ENCODE peak calls at places on chromosome 2, in seven cellular contexts. One of them, this sample, is unnamed.
A peak's percentile ranks its signal among the peaks of the same experiment; 100 is the strongest.

GRCh38 chr2:187959821-187960220 is 331.9 kb upstream of the GULP1 start:
- DNase-seq in stimulated activated effector memory CD8-positive, alpha-beta T cell treated with anti-CD3 and anti-CD28 coated beads, Interleukin-12 subunit alpha, Interleukin-12 subunit beta, amount 100 ng/mL, for 72 hours: no peak
- DNase-seq in iPS-NIHi11: no peak
- DNase-seq in A172: peak; percentile 11
- DNase-seq in bronchial epithelial cell: peak; percentile 63
- DNase-seq in mesenchymal stem cell: peak; percentile 19
- DNase-seq in midbrain: no peak
- DNase-seq in this sample: no peak

GRCh38 chr2:85237849-85238570 is 89.8 kb downstream of the TGOLN2 start:
- DNase-seq in iPS-NIHi11: peak; percentile 69
- DNase-seq in stimulated activated effector memory CD8-positive, alpha-beta T cell treated with anti-CD3 and anti-CD28 coated beads, Interleukin-12 subunit alpha, Interleukin-12 subunit beta, amount 100 ng/mL, for 72 hours: no peak
- DNase-seq in mesenchymal stem cell: no peak
- DNase-seq in midbrain: no peak
- DNase-seq in A172: no peak
- DNase-seq in bronchial epithelial cell: peak; percentile 86
- DNase-seq in this sample: peak; percentile 92

GRCh38 chr2:218834685-218835084 is 3.1 kb upstream of the PRKAG3 start:
- DNase-seq in stimulated activated effector memory CD8-positive, alpha-beta T cell treated with anti-CD3 and anti-CD28 coated beads, Interleukin-12 subunit alpha, Interleukin-12 subunit beta, amount 100 ng/mL, for 72 hours: no peak
- DNase-seq in midbrain: no peak
- DNase-seq in iPS-NIHi11: peak; percentile 13
- DNase-seq in A172: peak; percentile 30
- DNase-seq in bronchial epithelial cell: no peak
- DNase-seq in mesenchymal stem cell: no peak
- DNase-seq in this sample: no peak

GRCh38 chr2:19748711-19749506 is 152.9 kb downstream of the TTC32 start:
- DNase-seq in bronchial epithelial cell: no peak
- DNase-seq in iPS-NIHi11: no peak
- DNase-seq in mesenchymal stem cell: no peak
- DNase-seq in A172: no peak
- DNase-seq in stimulated activated effector memory CD8-positive, alpha-beta T cell treated with anti-CD3 and anti-CD28 coated beads, Interleukin-12 subunit alpha, Interleukin-12 subunit beta, amount 100 ng/mL, for 72 hours: no peak
- DNase-seq in midbrain: no peak
- DNase-seq in this sample: no peak

GRCh38 chr2:240303896-240304745 is 131.3 kb upstream of the GPC1 start:
- DNase-seq in stimulated activated effector memory CD8-positive, alpha-beta T cell treated with anti-CD3 and anti-CD28 coated beads, Interleukin-12 subunit alpha, Interleukin-12 subunit beta, amount 100 ng/mL, for 72 hours: no peak
- DNase-seq in iPS-NIHi11: no peak
- DNase-seq in A172: no peak
- DNase-seq in mesenchymal stem cell: no peak
- DNase-seq in bronchial epithelial cell: no peak
- DNase-seq in midbrain: no peak
- DNase-seq in this sample: peak; percentile 15

GRCh38 chr2:145228506-145228905 is 708.6 kb upstream of the ZEB2 start:
- DNase-seq in bronchial epithelial cell: peak; percentile 2
- DNase-seq in stimulated activated effector memory CD8-positive, alpha-beta T cell treated with anti-CD3 and anti-CD28 coated beads, Interleukin-12 subunit alpha, Interleukin-12 subunit beta, amount 100 ng/mL, for 72 hours: no peak
- DNase-seq in iPS-NIHi11: no peak
- DNase-seq in mesenchymal stem cell: peak; percentile 5
- DNase-seq in A172: no peak
- DNase-seq in midbrain: no peak
- DNase-seq in this sample: no peak

GRCh38 chr2:63819765-63820717 is 21.7 kb upstream of the UGP2 start:
- DNase-seq in midbrain: peak; percentile 9
- DNase-seq in bronchial epithelial cell: peak; percentile 34
- DNase-seq in stimulated activated effector memory CD8-positive, alpha-beta T cell treated with anti-CD3 and anti-CD28 coated beads, Interleukin-12 subunit alpha, Interleukin-12 subunit beta, amount 100 ng/mL, for 72 hours: no peak
- DNase-seq in iPS-NIHi11: no peak
- DNase-seq in mesenchymal stem cell: no peak
- DNase-seq in A172: no peak
- DNase-seq in this sample: no peak

GRCh38 chr2:174577967-174578589 is 19.5 kb downstream of the WIPF1 start:
- DNase-seq in mesenchymal stem cell: peak; percentile 82
- DNase-seq in stimulated activated effector memory CD8-positive, alpha-beta T cell treated with anti-CD3 and anti-CD28 coated beads, Interleukin-12 subunit alpha, Interleukin-12 subunit beta, amount 100 ng/mL, for 72 hours: no peak
- DNase-seq in midbrain: peak; percentile 71
- DNase-seq in bronchial epithelial cell: peak; percentile 51
- DNase-seq in iPS-NIHi11: no peak
- DNase-seq in A172: peak; percentile 62
- DNase-seq in this sample: no peak

GRCh38 chr2:173537694-173538093 is 183.0 kb downstream of the CDCA7 start:
- DNase-seq in mesenchymal stem cell: no peak
- DNase-seq in stimulated activated effector memory CD8-positive, alpha-beta T cell treated with anti-CD3 and anti-CD28 coated beads, Interleukin-12 subunit alpha, Interleukin-12 subunit beta, amount 100 ng/mL, for 72 hours: no peak
- DNase-seq in midbrain: no peak
- DNase-seq in A172: no peak
- DNase-seq in iPS-NIHi11: no peak
- DNase-seq in bronchial epithelial cell: no peak
- DNase-seq in this sample: no peak

GRCh38 chr2:48824116-48824515 is 68.6 kb upstream of the LHCGR start:
- DNase-seq in stimulated activated effector memory CD8-positive, alpha-beta T cell treated with anti-CD3 and anti-CD28 coated beads, Interleukin-12 subunit alpha, Interleukin-12 subunit beta, amount 100 ng/mL, for 72 hours: no peak
- DNase-seq in bronchial epithelial cell: no peak
- DNase-seq in iPS-NIHi11: no peak
- DNase-seq in A172: no peak
- DNase-seq in midbrain: no peak
- DNase-seq in mesenchymal stem cell: no peak
- DNase-seq in this sample: no peak

GRCh38 chr2:152505495-152505906 is 170.5 kb downstream of the FMNL2 start:
- DNase-seq in A172: peak; percentile 81
- DNase-seq in iPS-NIHi11: no peak
- DNase-seq in midbrain: peak; percentile 79
- DNase-seq in stimulated activated effector memory CD8-positive, alpha-beta T cell treated with anti-CD3 and anti-CD28 coated beads, Interleukin-12 subunit alpha, Interleukin-12 subunit beta, amount 100 ng/mL, for 72 hours: no peak
- DNase-seq in bronchial epithelial cell: peak; percentile 64
- DNase-seq in mesenchymal stem cell: peak; percentile 78
- DNase-seq in this sample: no peak

GRCh38 chr2:197813093-197813787 is 8.8 kb downstream of the PLCL1 start:
- DNase-seq in bronchial epithelial cell: peak; percentile 81
- DNase-seq in stimulated activated effector memory CD8-positive, alpha-beta T cell treated with anti-CD3 and anti-CD28 coated beads, Interleukin-12 subunit alpha, Interleukin-12 subunit beta, amount 100 ng/mL, for 72 hours: no peak
- DNase-seq in mesenchymal stem cell: peak; percentile 54
- DNase-seq in iPS-NIHi11: peak; percentile 41
- DNase-seq in A172: peak; percentile 61
- DNase-seq in midbrain: no peak
- DNase-seq in this sample: peak; percentile 28

GRCh38 chr2:109343460-109343859 is 214.5 kb downstream of the SH3RF3 start:
- DNase-seq in iPS-NIHi11: no peak
- DNase-seq in mesenchymal stem cell: no peak
- DNase-seq in stimulated activated effector memory CD8-positive, alpha-beta T cell treated with anti-CD3 and anti-CD28 coated beads, Interleukin-12 subunit alpha, Interleukin-12 subunit beta, amount 100 ng/mL, for 72 hours: no peak
- DNase-seq in bronchial epithelial cell: no peak
- DNase-seq in midbrain: no peak
- DNase-seq in A172: no peak
- DNase-seq in this sample: no peak

GRCh38 chr2:98311771-98312545 is 34.3 kb upstream of the CNGA3 start:
- DNase-seq in bronchial epithelial cell: no peak
- DNase-seq in mesenchymal stem cell: no peak
- DNase-seq in iPS-NIHi11: no peak
- DNase-seq in stimulated activated effector memory CD8-positive, alpha-beta T cell treated with anti-CD3 and anti-CD28 coated beads, Interleukin-12 subunit alpha, Interleukin-12 subunit beta, amount 100 ng/mL, for 72 hours: no peak
- DNase-seq in midbrain: no peak
- DNase-seq in A172: no peak
- DNase-seq in this sample: peak; percentile 65

GRCh38 chr2:217822296-217823252 is 180.2 kb downstream of the TNS1 start:
- DNase-seq in stimulated activated effector memory CD8-positive, alpha-beta T cell treated with anti-CD3 and anti-CD28 coated beads, Interleukin-12 subunit alpha, Interleukin-12 subunit beta, amount 100 ng/mL, for 72 hours: no peak
- DNase-seq in A172: peak; percentile 57
- DNase-seq in mesenchymal stem cell: no peak
- DNase-seq in bronchial epithelial cell: peak; percentile 83
- DNase-seq in iPS-NIHi11: peak; percentile 55
- DNase-seq in midbrain: no peak
- DNase-seq in this sample: peak; percentile 40

GRCh38 chr2:196399736-196400691 is 228.6 kb upstream of the STK17B start:
- DNase-seq in mesenchymal stem cell: peak; percentile 90
- DNase-seq in stimulated activated effector memory CD8-positive, alpha-beta T cell treated with anti-CD3 and anti-CD28 coated beads, Interleukin-12 subunit alpha, Interleukin-12 subunit beta, amount 100 ng/mL, for 72 hours: no peak
- DNase-seq in bronchial epithelial cell: peak; percentile 88
- DNase-seq in midbrain: no peak
- DNase-seq in A172: peak; percentile 92
- DNase-seq in iPS-NIHi11: no peak
- DNase-seq in this sample: no peak

GRCh38 chr2:63038034-63038433 is 12.6 kb upstream of the OTX1 start:
- DNase-seq in iPS-NIHi11: no peak
- DNase-seq in A172: no peak
- DNase-seq in bronchial epithelial cell: no peak
- DNase-seq in midbrain: no peak
- DNase-seq in mesenchymal stem cell: no peak
- DNase-seq in stimulated activated effector memory CD8-positive, alpha-beta T cell treated with anti-CD3 and anti-CD28 coated beads, Interleukin-12 subunit alpha, Interleukin-12 subunit beta, amount 100 ng/mL, for 72 hours: no peak
- DNase-seq in this sample: no peak

GRCh38 chr2:240720686-240721595 is 29.3 kb downstream of the AQP12A start:
- DNase-seq in A172: no peak
- DNase-seq in stimulated activated effector memory CD8-positive, alpha-beta T cell treated with anti-CD3 and anti-CD28 coated beads, Interleukin-12 subunit alpha, Interleukin-12 subunit beta, amount 100 ng/mL, for 72 hours: no peak
- DNase-seq in midbrain: no peak
- DNase-seq in mesenchymal stem cell: no peak
- DNase-seq in iPS-NIHi11: no peak
- DNase-seq in bronchial epithelial cell: no peak
- DNase-seq in this sample: no peak

GRCh38 chr2:60818272-60818671 is 62.2 kb downstream of the PAPOLG start:
- DNase-seq in A172: no peak
- DNase-seq in mesenchymal stem cell: peak; percentile 5
- DNase-seq in midbrain: no peak
- DNase-seq in stimulated activated effector memory CD8-positive, alpha-beta T cell treated with anti-CD3 and anti-CD28 coated beads, Interleukin-12 subunit alpha, Interleukin-12 subunit beta, amount 100 ng/mL, for 72 hours: no peak
- DNase-seq in bronchial epithelial cell: peak; percentile 33
- DNase-seq in iPS-NIHi11: no peak
- DNase-seq in this sample: no peak

GRCh38 chr2:182280128-182280527 is 146.7 kb downstream of the PDE1A start:
- DNase-seq in mesenchymal stem cell: peak; percentile 73
- DNase-seq in bronchial epithelial cell: no peak
- DNase-seq in A172: peak; percentile 40
- DNase-seq in stimulated activated effector memory CD8-positive, alpha-beta T cell treated with anti-CD3 and anti-CD28 coated beads, Interleukin-12 subunit alpha, Interleukin-12 subunit beta, amount 100 ng/mL, for 72 hours: no peak
- DNase-seq in iPS-NIHi11: no peak
- DNase-seq in midbrain: no peak
- DNase-seq in this sample: no peak

GRCh38 chr2:44362207-44363015 is 664 bp downstream of the CAMKMT start:
- DNase-seq in iPS-NIHi11: peak; percentile 27
- DNase-seq in midbrain: peak; percentile 27
- DNase-seq in bronchial epithelial cell: peak; percentile 44
- DNase-seq in mesenchymal stem cell: peak; percentile 72
- DNase-seq in stimulated activated effector memory CD8-positive, alpha-beta T cell treated with anti-CD3 and anti-CD28 coated beads, Interleukin-12 subunit alpha, Interleukin-12 subunit beta, amount 100 ng/mL, for 72 hours: peak; percentile 19
- DNase-seq in A172: peak; percentile 37
- DNase-seq in this sample: peak; percentile 37

GRCh38 chr2:62527478-62528210 is 21.6 kb upstream of the TMEM17 start:
- DNase-seq in bronchial epithelial cell: no peak
- DNase-seq in A172: no peak
- DNase-seq in iPS-NIHi11: no peak
- DNase-seq in stimulated activated effector memory CD8-positive, alpha-beta T cell treated with anti-CD3 and anti-CD28 coated beads, Interleukin-12 subunit alpha, Interleukin-12 subunit beta, amount 100 ng/mL, for 72 hours: no peak
- DNase-seq in midbrain: no peak
- DNase-seq in mesenchymal stem cell: no peak
- DNase-seq in this sample: no peak

GRCh38 chr2:54456526-54457325 is 599 bp downstream of the SPTBN1 start:
- DNase-seq in iPS-NIHi11: peak; percentile 70
- DNase-seq in mesenchymal stem cell: peak; percentile 45
- DNase-seq in bronchial epithelial cell: no peak
- DNase-seq in stimulated activated effector memory CD8-positive, alpha-beta T cell treated with anti-CD3 and anti-CD28 coated beads, Interleukin-12 subunit alpha, Interleukin-12 subunit beta, amount 100 ng/mL, for 72 hours: peak; percentile 3
- DNase-seq in A172: peak; percentile 44
- DNase-seq in midbrain: peak; percentile 70
- DNase-seq in this sample: peak; percentile 44

GRCh38 chr2:147081826-147082225 is 763.0 kb upstream of the ACVR2A start:
- DNase-seq in bronchial epithelial cell: no peak
- DNase-seq in iPS-NIHi11: no peak
- DNase-seq in mesenchymal stem cell: no peak
- DNase-seq in stimulated activated effector memory CD8-positive, alpha-beta T cell treated with anti-CD3 and anti-CD28 coated beads, Interleukin-12 subunit alpha, Interleukin-12 subunit beta, amount 100 ng/mL, for 72 hours: no peak
- DNase-seq in A172: no peak
- DNase-seq in midbrain: no peak
- DNase-seq in this sample: no peak

GRCh38 chr2:98656800-98657199 is 48.4 kb downstream of the UNC50 start:
- DNase-seq in A172: no peak
- DNase-seq in mesenchymal stem cell: no peak
- DNase-seq in bronchial epithelial cell: no peak
- DNase-seq in midbrain: no peak
- DNase-seq in stimulated activated effector memory CD8-positive, alpha-beta T cell treated with anti-CD3 and anti-CD28 coated beads, Interleukin-12 subunit alpha, Interleukin-12 subunit beta, amount 100 ng/mL, for 72 hours: no peak
- DNase-seq in iPS-NIHi11: no peak
- DNase-seq in this sample: no peak

GRCh38 chr2:167726788-167727187 is 520.6 kb downstream of the STK39 start:
- DNase-seq in stimulated activated effector memory CD8-positive, alpha-beta T cell treated with anti-CD3 and anti-CD28 coated beads, Interleukin-12 subunit alpha, Interleukin-12 subunit beta, amount 100 ng/mL, for 72 hours: no peak
- DNase-seq in A172: no peak
- DNase-seq in mesenchymal stem cell: no peak
- DNase-seq in iPS-NIHi11: no peak
- DNase-seq in bronchial epithelial cell: no peak
- DNase-seq in midbrain: no peak
- DNase-seq in this sample: no peak

GRCh38 chr2:181275643-181276070 is 181.5 kb upstream of the ITGA4 start:
- DNase-seq in stimulated activated effector memory CD8-positive, alpha-beta T cell treated with anti-CD3 and anti-CD28 coated beads, Interleukin-12 subunit alpha, Interleukin-12 subunit beta, amount 100 ng/mL, for 72 hours: no peak
- DNase-seq in iPS-NIHi11: peak; percentile 9
- DNase-seq in mesenchymal stem cell: no peak
- DNase-seq in midbrain: no peak
- DNase-seq in bronchial epithelial cell: no peak
- DNase-seq in A172: no peak
- DNase-seq in this sample: peak; percentile 36

GRCh38 chr2:974054-974453 is 23.4 kb downstream of the SNTG2 start:
- DNase-seq in bronchial epithelial cell: no peak
- DNase-seq in iPS-NIHi11: no peak
- DNase-seq in midbrain: no peak
- DNase-seq in mesenchymal stem cell: no peak
- DNase-seq in A172: no peak
- DNase-seq in stimulated activated effector memory CD8-positive, alpha-beta T cell treated with anti-CD3 and anti-CD28 coated beads, Interleukin-12 subunit alpha, Interleukin-12 subunit beta, amount 100 ng/mL, for 72 hours: no peak
- DNase-seq in this sample: no peak

GRCh38 chr2:188518391-188518790 is 226.7 kb downstream of the GULP1 start:
- DNase-seq in bronchial epithelial cell: peak; percentile 55
- DNase-seq in midbrain: no peak
- DNase-seq in iPS-NIHi11: no peak
- DNase-seq in mesenchymal stem cell: peak; percentile 75
- DNase-seq in stimulated activated effector memory CD8-positive, alpha-beta T cell treated with anti-CD3 and anti-CD28 coated beads, Interleukin-12 subunit alpha, Interleukin-12 subunit beta, amount 100 ng/mL, for 72 hours: no peak
- DNase-seq in A172: peak; percentile 15
- DNase-seq in this sample: no peak

GRCh38 chr2:109466674-109467575 is 146.8 kb downstream of the SEPTIN10 start:
- DNase-seq in stimulated activated effector memory CD8-positive, alpha-beta T cell treated with anti-CD3 and anti-CD28 coated beads, Interleukin-12 subunit alpha, Interleukin-12 subunit beta, amount 100 ng/mL, for 72 hours: no peak
- DNase-seq in A172: peak; percentile 75
- DNase-seq in mesenchymal stem cell: peak; percentile 73
- DNase-seq in midbrain: no peak
- DNase-seq in bronchial epithelial cell: peak; percentile 82
- DNase-seq in iPS-NIHi11: no peak
- DNase-seq in this sample: no peak

GRCh38 chr2:158968396-158969161 is at the start of gene TANC1:
- DNase-seq in midbrain: peak; percentile 91
- DNase-seq in bronchial epithelial cell: peak; percentile 80
- DNase-seq in stimulated activated effector memory CD8-positive, alpha-beta T cell treated with anti-CD3 and anti-CD28 coated beads, Interleukin-12 subunit alpha, Interleukin-12 subunit beta, amount 100 ng/mL, for 72 hours: peak; percentile 30
- DNase-seq in iPS-NIHi11: peak; percentile 89
- DNase-seq in mesenchymal stem cell: peak; percentile 93
- DNase-seq in A172: peak; percentile 82
- DNase-seq in this sample: peak; percentile 91

GRCh38 chr2:147198651-147199171 is 646.1 kb upstream of the ACVR2A start:
- DNase-seq in iPS-NIHi11: no peak
- DNase-seq in stimulated activated effector memory CD8-positive, alpha-beta T cell treated with anti-CD3 and anti-CD28 coated beads, Interleukin-12 subunit alpha, Interleukin-12 subunit beta, amount 100 ng/mL, for 72 hours: no peak
- DNase-seq in bronchial epithelial cell: no peak
- DNase-seq in A172: no peak
- DNase-seq in mesenchymal stem cell: no peak
- DNase-seq in midbrain: no peak
- DNase-seq in this sample: no peak

GRCh38 chr2:127004893-127005600 is 101.9 kb downstream of the BIN1 start:
- DNase-seq in iPS-NIHi11: no peak
- DNase-seq in bronchial epithelial cell: no peak
- DNase-seq in A172: no peak
- DNase-seq in stimulated activated effector memory CD8-positive, alpha-beta T cell treated with anti-CD3 and anti-CD28 coated beads, Interleukin-12 subunit alpha, Interleukin-12 subunit beta, amount 100 ng/mL, for 72 hours: no peak
- DNase-seq in mesenchymal stem cell: no peak
- DNase-seq in midbrain: no peak
- DNase-seq in this sample: no peak

GRCh38 chr2:203650860-203651613 is 55.4 kb upstream of the CD28 start:
- DNase-seq in mesenchymal stem cell: peak; percentile 71
- DNase-seq in stimulated activated effector memory CD8-positive, alpha-beta T cell treated with anti-CD3 and anti-CD28 coated beads, Interleukin-12 subunit alpha, Interleukin-12 subunit beta, amount 100 ng/mL, for 72 hours: no peak
- DNase-seq in bronchial epithelial cell: peak; percentile 73
- DNase-seq in midbrain: peak; percentile 55
- DNase-seq in A172: peak; percentile 40
- DNase-seq in iPS-NIHi11: peak; percentile 22
- DNase-seq in this sample: no peak

GRCh38 chr2:235644191-235644590 is 150.3 kb downstream of the AGAP1 start:
- DNase-seq in mesenchymal stem cell: peak; percentile 80
- DNase-seq in stimulated activated effector memory CD8-positive, alpha-beta T cell treated with anti-CD3 and anti-CD28 coated beads, Interleukin-12 subunit alpha, Interleukin-12 subunit beta, amount 100 ng/mL, for 72 hours: no peak
- DNase-seq in midbrain: peak; percentile 26
- DNase-seq in A172: no peak
- DNase-seq in bronchial epithelial cell: no peak
- DNase-seq in iPS-NIHi11: no peak
- DNase-seq in this sample: no peak

GRCh38 chr2:11677146-11678055 is 7.4 kb upstream of the NTSR2 start:
- DNase-seq in midbrain: peak; percentile 37
- DNase-seq in A172: no peak
- DNase-seq in stimulated activated effector memory CD8-positive, alpha-beta T cell treated with anti-CD3 and anti-CD28 coated beads, Interleukin-12 subunit alpha, Interleukin-12 subunit beta, amount 100 ng/mL, for 72 hours: no peak
- DNase-seq in mesenchymal stem cell: no peak
- DNase-seq in iPS-NIHi11: peak; percentile 50
- DNase-seq in bronchial epithelial cell: no peak
- DNase-seq in this sample: peak; percentile 77

GRCh38 chr2:40363631-40364030 is 88.3 kb downstream of the SLC8A1 start:
- DNase-seq in midbrain: no peak
- DNase-seq in bronchial epithelial cell: peak; percentile 83
- DNase-seq in mesenchymal stem cell: peak; percentile 48
- DNase-seq in A172: no peak
- DNase-seq in iPS-NIHi11: no peak
- DNase-seq in stimulated activated effector memory CD8-positive, alpha-beta T cell treated with anti-CD3 and anti-CD28 coated beads, Interleukin-12 subunit alpha, Interleukin-12 subunit beta, amount 100 ng/mL, for 72 hours: no peak
- DNase-seq in this sample: no peak

GRCh38 chr2:65566617-65567016 is 134.2 kb upstream of the SPRED2 start:
- DNase-seq in stimulated activated effector memory CD8-positive, alpha-beta T cell treated with anti-CD3 and anti-CD28 coated beads, Interleukin-12 subunit alpha, Interleukin-12 subunit beta, amount 100 ng/mL, for 72 hours: no peak
- DNase-seq in midbrain: no peak
- DNase-seq in iPS-NIHi11: peak; percentile 50
- DNase-seq in A172: peak; percentile 62
- DNase-seq in bronchial epithelial cell: peak; percentile 90
- DNase-seq in mesenchymal stem cell: no peak
- DNase-seq in this sample: no peak